ENCODE peak calls at places on chromosomes 6 and 20, in eight cellular contexts. O is hepatic stellate cell; B is NCI-H146; T is stimulated activated CD8-positive, alpha-beta memory T cell treated with anti-CD3 and anti-CD28 coated beads, Interleukin-12 subunit alpha, Interleukin-12 subunit beta, amount 100 ng/mL, for 4 hours; A is activated naive CD4-positive, alpha-beta T cell; C is NCI-H345; G is HFFc6; F is NCI-H1694 treated with DMSO at 0.1 percent for 48 hours. K is an unnamed sample.

GRCh38 chr20:51285684-51286083 is 256.8 kb downstream of the NFATC2 start:
- DNase-seq in O (no peak), B (no peak), T (no peak), A (no peak), C (no peak), G (no peak), F (no peak), K (no peak)

GRCh38 chr6:36590237-36590636 is 3.9 kb upstream of the SRSF3 start:
- DNase-seq in O (peak), B (no peak), T (no peak), A (no peak), C (no peak), G (peak), F (no peak), K (peak)

GRCh38 chr6:160297310-160297709 is 38.7 kb upstream of the SLC22A2 start:
- DNase-seq in O (no peak), B (no peak), T (no peak), A (no peak), C (no peak), G (no peak), F (no peak), K (no peak)

GRCh38 chr6:25697537-25698340 is 45.7 kb downstream of the SCGN start:
- DNase-seq in O (no peak), B (no peak), T (no peak), A (no peak), C (no peak), G (peak), F (no peak), K (peak)

GRCh38 chr6:142885182-142885867 is 59.7 kb downstream of the HIVEP2 start:
- DNase-seq in O (peak), B (no peak), T (no peak), A (no peak), C (no peak), G (peak), F (no peak), K (peak)

GRCh38 chr6:14910692-14911547 is 334.9 kb upstream of the JARID2 start:
- DNase-seq in O (no peak), B (no peak), T (no peak), A (no peak), C (no peak), G (no peak), F (no peak), K (peak)

GRCh38 chr6:132179955-132180354 is 221.3 kb downstream of the MOXD1 start:
- DNase-seq in O (no peak), B (no peak), T (no peak), A (no peak), C (no peak), G (no peak), F (no peak), K (no peak)

GRCh38 chr20:44803383-44803941 is 6.9 kb downstream of the RIMS4 start:
- DNase-seq in O (no peak), B (no peak), T (no peak), A (no peak), C (no peak), G (no peak), F (no peak), K (no peak)

GRCh38 chr6:35451354-35452185 is 568 bp upstream of the FANCE start:
- DNase-seq in O (no peak), B (peak), T (no peak), A (no peak), C (no peak), G (no peak), F (no peak), K (no peak)

K was measured in HCEC 1CT.